ENCODE peak calls at places on chromosomes 4 and X, in six cellular contexts. One of them, this sample, is unnamed.

GRCh38 chr4:26911254-26911653 is 50.6 kb downstream of the STIM2 start:
- DNase-seq in GM12878: no peak
- DNase-seq in HepG2: no peak
- DNase-seq in K562: no peak
- DNase-seq in H1: no peak
- DNase-seq in GM12891: no peak
- DNase-seq in this sample: no peak

GRCh38 chr4:99252746-99253145 is 33.7 kb upstream of the ADH6 start:
- DNase-seq in GM12878: no peak
- DNase-seq in HepG2: no peak
- DNase-seq in K562: no peak
- DNase-seq in H1: no peak
- DNase-seq in GM12891: no peak
- DNase-seq in this sample: no peak

GRCh38 chr4:103934178-103934789 is 214.5 kb upstream of the TACR3 start:
- DNase-seq in GM12878: no peak
- DNase-seq in HepG2: peak; percentile 41
- DNase-seq in K562: peak; percentile 26
- DNase-seq in H1: no peak
- DNase-seq in GM12891: peak; percentile 22
- DNase-seq in this sample: no peak

GRCh38 chr4:114281561-114281960 is 302.1 kb upstream of the ARSJ start:
- DNase-seq in GM12878: no peak
- DNase-seq in HepG2: no peak
- DNase-seq in K562: no peak
- DNase-seq in H1: no peak
- DNase-seq in GM12891: no peak
- DNase-seq in this sample: no peak

GRCh38 chrX:12013220-12013619 is 125.1 kb upstream of the FRMPD4 start:
- DNase-seq in GM12878: no peak
- DNase-seq in HepG2: no peak
- DNase-seq in K562: no peak
- DNase-seq in H1: no peak
- DNase-seq in GM12891: no peak
- DNase-seq in this sample: no peak

GRCh38 chr4:121462660-121463261 is 81.9 kb upstream of the QRFPR start:
- DNase-seq in GM12878: no peak
- DNase-seq in HepG2: peak; percentile 57
- DNase-seq in K562: peak; percentile 16
- DNase-seq in H1: no peak
- DNase-seq in GM12891: peak; percentile 5
- DNase-seq in this sample: no peak

GRCh38 chrX:49058794-49059193 is at the start of gene CCDC120:
- DNase-seq in GM12878: no peak
- DNase-seq in HepG2: no peak
- DNase-seq in K562: no peak
- DNase-seq in H1: no peak
- DNase-seq in GM12891: no peak
- DNase-seq in this sample: no peak

GRCh38 chr4:187128226-187128625 is 404.6 kb upstream of the FAT1 start:
- DNase-seq in GM12878: no peak
- DNase-seq in HepG2: no peak
- DNase-seq in K562: no peak
- DNase-seq in H1: no peak
- DNase-seq in GM12891: no peak
- DNase-seq in this sample: no peak

GRCh38 chrX:94576367-94577004 is 902.5 kb downstream of the FAM133A start:
- DNase-seq in GM12878: no peak
- DNase-seq in HepG2: no peak
- DNase-seq in K562: no peak
- DNase-seq in H1: no peak
- DNase-seq in GM12891: no peak
- DNase-seq in this sample: no peak

GRCh38 chrX:152817082-152817744 is 13.3 kb downstream of the CETN2 start:
- DNase-seq in GM12878: no peak
- DNase-seq in HepG2: no peak
- DNase-seq in K562: peak; percentile 53
- DNase-seq in H1: no peak
- DNase-seq in GM12891: no peak
- DNase-seq in this sample: no peak

GRCh38 chr4:78356251-78356650 is 195.3 kb upstream of the ANXA3 start:
- DNase-seq in GM12878: no peak
- DNase-seq in HepG2: no peak
- DNase-seq in K562: no peak
- DNase-seq in H1: no peak
- DNase-seq in GM12891: no peak
- DNase-seq in this sample: no peak

GRCh38 chrX:124194209-124194608 is 138.3 kb upstream of the TEX13D start:
- DNase-seq in GM12878: no peak
- DNase-seq in HepG2: no peak
- DNase-seq in K562: no peak
- DNase-seq in H1: no peak
- DNase-seq in GM12891: no peak
- DNase-seq in this sample: no peak

GRCh38 chr4:74544655-74545361 is 99.9 kb downstream of the AREG start:
- DNase-seq in GM12878: no peak
- DNase-seq in HepG2: peak; percentile 24
- DNase-seq in K562: no peak
- DNase-seq in H1: no peak
- DNase-seq in GM12891: no peak
- DNase-seq in this sample: no peak

GRCh38 chrX:87110142-87110541 is 407.5 kb upstream of the KLHL4 start:
- DNase-seq in GM12878: no peak
- DNase-seq in HepG2: no peak
- DNase-seq in K562: no peak
- DNase-seq in H1: no peak
- DNase-seq in GM12891: no peak
- DNase-seq in this sample: no peak

GRCh38 chrX:30887721-30888120 is 1.3 kb downstream of the TAB3 start:
- DNase-seq in GM12878: no peak
- DNase-seq in HepG2: no peak
- DNase-seq in K562: no peak
- DNase-seq in H1: no peak
- DNase-seq in GM12891: no peak
- DNase-seq in this sample: no peak

GRCh38 chrX:2513120-2513664 is 12.4 kb upstream of the DHRSX start:
- DNase-seq in GM12878: no peak
- DNase-seq in HepG2: no peak
- DNase-seq in K562: no peak
- DNase-seq in H1: no peak
- DNase-seq in GM12891: no peak
- DNase-seq in this sample: no peak

GRCh38 chrX:112818114-112819012 is 22.3 kb downstream of the AMOT start:
- DNase-seq in GM12878: no peak
- DNase-seq in HepG2: no peak
- DNase-seq in K562: no peak
- DNase-seq in H1: no peak
- DNase-seq in GM12891: no peak
- DNase-seq in this sample: no peak

GRCh38 chrX:39855748-39856129 is 242.0 kb downstream of the BCOR start:
- DNase-seq in GM12878: peak; percentile 77
- DNase-seq in HepG2: no peak
- DNase-seq in K562: peak; percentile 79
- DNase-seq in H1: no peak
- DNase-seq in GM12891: no peak
- DNase-seq in this sample: peak; percentile 50

GRCh38 chr4:15451866-15452765 is 17.6 kb upstream of the CC2D2A start:
- DNase-seq in GM12878: no peak
- DNase-seq in HepG2: no peak
- DNase-seq in K562: no peak
- DNase-seq in H1: no peak
- DNase-seq in GM12891: no peak
- DNase-seq in this sample: no peak

GRCh38 chrX:123155327-123155726 is 28.8 kb upstream of the GRIA3 start:
- DNase-seq in GM12878: no peak
- DNase-seq in HepG2: no peak
- DNase-seq in K562: no peak
- DNase-seq in H1: no peak
- DNase-seq in GM12891: no peak
- DNase-seq in this sample: no peak

GRCh38 chrX:26848511-26848910 is 614.6 kb downstream of the PPP4R3C start:
- DNase-seq in GM12878: no peak
- DNase-seq in HepG2: no peak
- DNase-seq in K562: no peak
- DNase-seq in H1: no peak
- DNase-seq in GM12891: no peak
- DNase-seq in this sample: no peak

GRCh38 chr4:108045687-108046024 is 56.0 kb downstream of the HADH start:
- DNase-seq in GM12878: no peak
- DNase-seq in HepG2: no peak
- DNase-seq in K562: no peak
- DNase-seq in H1: no peak
- DNase-seq in GM12891: no peak
- DNase-seq in this sample: no peak

GRCh38 chr4:53905281-53905934 is 159.0 kb downstream of the CHIC2 start:
- DNase-seq in GM12878: no peak
- DNase-seq in HepG2: peak; percentile 31
- DNase-seq in K562: no peak
- DNase-seq in H1: no peak
- DNase-seq in GM12891: no peak
- DNase-seq in this sample: no peak

GRCh38 chrX:14029039-14029424 is 660 bp downstream of the GEMIN8 start:
- DNase-seq in GM12878: no peak
- DNase-seq in HepG2: no peak
- DNase-seq in K562: peak; percentile 16
- DNase-seq in H1: no peak
- DNase-seq in GM12891: no peak
- DNase-seq in this sample: no peak

GRCh38 chrX:140860718-140861117 is 141.7 kb upstream of the SPANXB1 start:
- DNase-seq in GM12878: no peak
- DNase-seq in HepG2: no peak
- DNase-seq in K562: no peak
- DNase-seq in H1: no peak
- DNase-seq in GM12891: no peak
- DNase-seq in this sample: no peak

GRCh38 chrX:106220177-106220576 is 52.1 kb downstream of the PWWP3B start:
- DNase-seq in GM12878: no peak
- DNase-seq in HepG2: no peak
- DNase-seq in K562: no peak
- DNase-seq in H1: no peak
- DNase-seq in GM12891: no peak
- DNase-seq in this sample: no peak

GRCh38 chr4:31788676-31789075 is 1068.5 kb downstream of the PCDH7 start:
- DNase-seq in GM12878: no peak
- DNase-seq in HepG2: no peak
- DNase-seq in K562: no peak
- DNase-seq in H1: no peak
- DNase-seq in GM12891: no peak
- DNase-seq in this sample: no peak

GRCh38 chr4:149347139-149347538 is 468.5 kb downstream of the IQCM start:
- DNase-seq in GM12878: no peak
- DNase-seq in HepG2: no peak
- DNase-seq in K562: no peak
- DNase-seq in H1: no peak
- DNase-seq in GM12891: no peak
- DNase-seq in this sample: no peak

GRCh38 chr4:170348945-170349344 is 259.2 kb upstream of the AADAT start:
- DNase-seq in GM12878: no peak
- DNase-seq in HepG2: no peak
- DNase-seq in K562: no peak
- DNase-seq in H1: no peak
- DNase-seq in GM12891: no peak
- DNase-seq in this sample: no peak
- TF ChIP-seq TAF1 in GM12878: no peak
- TF ChIP-seq TAF1 in HepG2: no peak
- TF ChIP-seq TAF1 in K562: no peak
- TF ChIP-seq TAF1 in H1: no peak
- TF ChIP-seq TAF1 in GM12891: no peak
- TF ChIP-seq TAF1 in this sample: no peak

GRCh38 chr4:164755432-164755831 is 1.5 kb downstream of the SMIM31 start:
- DNase-seq in GM12878: no peak
- DNase-seq in HepG2: no peak
- DNase-seq in K562: no peak
- DNase-seq in H1: no peak
- DNase-seq in GM12891: no peak
- DNase-seq in this sample: no peak

GRCh38 chr4:164748375-164748774 is 5.6 kb upstream of the SMIM31 start:
- DNase-seq in GM12878: no peak
- DNase-seq in HepG2: peak; percentile 3
- DNase-seq in K562: peak; percentile 10
- DNase-seq in H1: no peak
- DNase-seq in GM12891: no peak
- DNase-seq in this sample: no peak

DNA sequence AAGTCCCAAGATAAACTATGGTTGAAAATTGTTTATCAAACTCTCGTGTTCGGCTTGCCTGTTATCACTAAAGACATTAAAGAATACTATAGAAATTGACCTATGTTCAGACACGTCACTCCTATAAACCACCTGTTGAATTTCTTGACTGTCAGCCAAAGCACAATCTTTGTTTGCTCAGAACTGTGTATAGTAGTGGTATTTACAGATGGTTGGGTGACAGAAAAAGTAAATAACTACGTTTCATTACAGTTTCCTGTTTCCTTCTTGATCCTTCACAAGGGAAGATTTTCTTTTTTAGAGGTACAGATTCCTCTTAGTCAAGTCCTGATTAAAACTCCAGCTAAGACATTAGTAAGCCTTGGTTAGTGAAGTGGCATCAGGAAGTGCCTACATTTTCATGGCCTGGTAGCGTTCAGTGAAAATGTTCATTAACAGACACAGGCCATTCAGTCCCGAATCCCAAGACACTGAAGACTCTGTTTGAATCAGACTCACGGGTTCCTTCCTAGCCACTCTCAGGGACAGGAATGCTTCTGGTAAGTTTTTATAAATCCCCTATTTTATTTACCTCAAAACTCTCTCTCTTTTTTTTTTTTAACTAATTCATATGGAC is at the start of gene SMIM31:
- DNase-seq in GM12878: no peak
- DNase-seq in HepG2: no peak
- DNase-seq in K562: no peak
- DNase-seq in H1: no peak
- DNase-seq in GM12891: no peak
- DNase-seq in this sample: no peak
- TF ChIP-seq POLR2A in GM12878: no peak
- TF ChIP-seq POLR2A in HepG2: no peak
- TF ChIP-seq POLR2A in K562: no peak
- TF ChIP-seq POLR2A in H1: no peak
- TF ChIP-seq POLR2A in GM12891: no peak
- TF ChIP-seq POLR2A in this sample: no peak

GRCh38 chrX:24150051-24150790 is 692 bp downstream of the ZFX start:
- DNase-seq in GM12878: peak; percentile 55
- DNase-seq in HepG2: peak; percentile 67
- DNase-seq in K562: peak; percentile 86
- DNase-seq in H1: peak; percentile 68
- DNase-seq in GM12891: peak; percentile 57
- DNase-seq in this sample: peak; percentile 83
- TF ChIP-seq POLR2AphosphoS5 in GM12878: peak; percentile 62
- TF ChIP-seq POLR2AphosphoS5 in HepG2: peak; percentile 35
- TF ChIP-seq POLR2AphosphoS5 in K562: no peak
- TF ChIP-seq POLR2AphosphoS5 in H1: peak; percentile 60
- TF ChIP-seq POLR2AphosphoS5 in GM12891: peak; percentile 19
- TF ChIP-seq POLR2AphosphoS5 in this sample: peak; percentile 78

DNA sequence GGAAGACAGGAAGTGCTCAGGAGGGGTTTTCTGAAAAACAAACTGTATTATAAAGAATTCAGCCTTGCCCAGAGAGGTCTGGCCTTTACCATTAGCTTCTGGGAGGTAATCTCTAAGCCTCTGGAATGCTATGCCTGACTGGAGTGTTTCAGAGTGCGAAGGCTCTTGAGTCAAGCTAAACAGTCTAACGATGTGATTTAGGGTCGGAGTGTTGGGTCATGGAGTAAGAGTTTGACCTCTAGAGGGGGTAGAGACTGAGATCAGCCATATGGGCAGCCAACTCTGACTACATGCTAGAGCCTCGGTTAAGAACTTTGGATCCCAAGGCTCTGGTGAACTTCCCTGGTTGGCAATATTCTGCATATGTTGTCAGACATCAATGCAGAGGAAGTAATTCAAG is 15.0 kb downstream of the BOD1L1 start:
- DNase-seq in GM12878: no peak
- DNase-seq in HepG2: no peak
- DNase-seq in K562: no peak
- DNase-seq in H1: no peak
- DNase-seq in GM12891: no peak
- DNase-seq in this sample: no peak
- TF ChIP-seq TAF1 in GM12878: no peak
- TF ChIP-seq TAF1 in HepG2: no peak
- TF ChIP-seq TAF1 in K562: no peak
- TF ChIP-seq TAF1 in H1: no peak
- TF ChIP-seq TAF1 in GM12891: no peak
- TF ChIP-seq TAF1 in this sample: no peak